ENCODE peak calls at places on chromosomes 2 and 18, in eight cellular contexts. S is MM.1S; N is T47D; Q is activated CD4-positive, alpha-beta memory T cell treated with anti-CD3 and anti-CD28 coated beads for 36 hours; T is activated CD4-positive, CD25-positive, alpha-beta regulatory T cell; B is T-helper 2 cell; F is AG04450; X is brain pericyte. P is an unnamed sample.

GRCh38 chr2:99140860-99141109 is 722 bp upstream of the C2orf15 start:
- DNase-seq in S (no peak), N (no peak), Q (no peak), T (no peak), B (no peak), F (no peak), X (no peak), P (peak)

GRCh38 chr2:12486205-12487118 is 230.3 kb upstream of the TRIB2 start:
- DNase-seq in S (no peak), N (no peak), Q (no peak), T (no peak), B (no peak), F (no peak), X (no peak), P (no peak)

GRCh38 chr2:234081970-234082822 is 31.7 kb downstream of the SPP2 start:
- DNase-seq in S (no peak), N (peak), Q (no peak), T (no peak), B (no peak), F (no peak), X (no peak), P (no peak)

GRCh38 chr2:133777607-133778006 is 209.3 kb upstream of the NCKAP5 start:
- DNase-seq in S (no peak), N (no peak), Q (no peak), T (no peak), B (no peak), F (no peak), X (no peak), P (no peak)

GRCh38 chr2:28869494-28870145 is 489 bp downstream of the TRMT61B start:
- DNase-seq in S (peak), N (no peak), Q (peak), T (no peak), B (peak), F (no peak), X (no peak), P (no peak)

GRCh38 chr18:10850828-10851227 is 298.5 kb downstream of the PIEZO2 start:
- DNase-seq in S (no peak), N (no peak), Q (no peak), T (no peak), B (no peak), F (no peak), X (no peak), P (no peak)

GRCh38 chr18:62332964-62333695 is 8.0 kb downstream of the TNFRSF11A start:
- DNase-seq in S (no peak), N (no peak), Q (no peak), T (no peak), B (no peak), F (no peak), X (no peak), P (no peak)

GRCh38 chr2:101883860-101884259 is 107.9 kb upstream of the IL1R2 start:
- DNase-seq in S (peak), N (no peak), Q (peak), T (no peak), B (no peak), F (peak), X (no peak), P (no peak)

GRCh38 chr18:58541137-58541788 is 87.6 kb downstream of the ALPK2 start:
- DNase-seq in S (peak), N (no peak), Q (peak), T (no peak), B (no peak), F (no peak), X (no peak), P (no peak)

GRCh38 chr2:226127682-226128081 is 671.9 kb downstream of the IRS1 start:
- DNase-seq in S (no peak), N (no peak), Q (no peak), T (no peak), B (no peak), F (no peak), X (no peak), P (no peak)

GRCh38 chr2:241546771-241547498 is 11.6 kb upstream of the BOK start:
- DNase-seq in S (no peak), N (no peak), Q (no peak), T (no peak), B (no peak), F (peak), X (no peak), P (no peak)

GRCh38 chr2:199734651-199735050 is 116.3 kb downstream of the FTCDNL1 start:
- DNase-seq in S (no peak), N (no peak), Q (no peak), T (no peak), B (no peak), F (no peak), X (no peak), P (no peak)

GRCh38 chr2:4679391-4679790 is 976.0 kb downstream of the DCDC2C start:
- DNase-seq in S (no peak), N (no peak), Q (no peak), T (no peak), B (no peak), F (no peak), X (no peak), P (no peak)

GRCh38 chr2:38125830-38126229 is 49.9 kb upstream of the CYP1B1 start:
- DNase-seq in S (no peak), N (no peak), Q (no peak), T (no peak), B (no peak), F (no peak), X (no peak), P (no peak)

P was measured in DMS 273 treated with DMSO at 0.1 percent for 48 hours.